ENCODE peak calls at places on chromosomes 6 and 20, in nine cellular contexts. U is amygdala; T is progenitor cell of endocrine pancreas; G is cardiac septum; B is activated naive CD8-positive, alpha-beta T cell treated with anti-CD3 and anti-CD28 coated beads, Interleukin-2, amount 50 U/mL, for 24 hours; H is breast epithelium; V is germinal center; F is heart left ventricle; E is M059J. Y is an unnamed sample.

GRCh38 chr6:13992417-13993055 is 67.8 kb downstream of the RNF182 start:
- DNase-seq in H (no peak), G (no peak), F (no peak), E (peak), V (no peak), T (no peak), B (no peak), U (no peak), Y (no peak)

GRCh38 chr6:15296735-15297134 is 50.9 kb downstream of the JARID2 start:
- DNase-seq in U (no peak), G (no peak), V (no peak), F (no peak), E (no peak), B (peak), H (no peak), T (no peak), Y (no peak)

GRCh38 chr6:98039443-98039842 is 756.4 kb upstream of the MMS22L start:
- DNase-seq in T (no peak), V (no peak), U (no peak), G (no peak), B (no peak), E (no peak), F (no peak), H (no peak), Y (no peak)

GRCh38 chr20:53677447-53678314 is 84.0 kb upstream of the ZNF217 start:
- DNase-seq in U (peak), B (peak), E (peak), V (no peak), F (peak), T (no peak), G (no peak), H (no peak), Y (no peak)

GRCh38 chr6:127051571-127052260 is 66.8 kb upstream of the RSPO3 start:
- DNase-seq in F (no peak), G (no peak), T (no peak), E (peak), H (no peak), B (no peak), V (no peak), U (no peak), Y (no peak)

GRCh38 chr6:13914346-13914745 is 10.4 kb upstream of the RNF182 start:
- DNase-seq in G (no peak), U (no peak), T (no peak), B (no peak), H (no peak), V (no peak), E (peak), F (no peak), Y (no peak)

GRCh38 chr6:37566209-37566859 is 66.6 kb upstream of the CCDC167 start:
- DNase-seq in U (peak), B (peak), G (no peak), F (no peak), T (peak), V (peak), E (peak), H (no peak), Y (peak)

GRCh38 chr6:155373276-155373675 is 59.0 kb upstream of the TFB1M start:
- DNase-seq in F (no peak), G (no peak), H (no peak), B (no peak), V (no peak), E (no peak), U (no peak), T (no peak), Y (no peak)

GRCh38 chr6:116461563-116462507 is 660 bp downstream of the CALHM6 start:
- DNase-seq in F (peak), U (peak), E (peak), G (peak), V (peak), T (peak), B (peak), H (no peak), Y (no peak)

GRCh38 chr6:169800668-169801395 is 49.4 kb downstream of the ERMARD start:
- DNase-seq in E (peak), H (no peak), U (peak), B (peak), V (no peak), G (peak), T (peak), F (no peak), Y (no peak)

GRCh38 chr20:21808863-21809664 is 103.6 kb downstream of the PAX1 start:
- DNase-seq in H (no peak), G (no peak), V (peak), F (no peak), E (no peak), B (peak), U (peak), T (peak), Y (no peak)

GRCh38 chr6:80728830-80729229 is 622.4 kb downstream of the BCKDHB start:
- DNase-seq in E (peak), U (no peak), H (no peak), T (no peak), B (no peak), F (no peak), G (no peak), V (no peak), Y (no peak)

GRCh38 chr20:43949741-43950618 is 35.3 kb downstream of the TOX2 start:
- DNase-seq in H (no peak), V (peak), G (no peak), B (peak), U (no peak), E (peak), T (no peak), F (peak), Y (no peak)

GRCh38 chr6:30730611-30731435 is 10.7 kb downstream of the TUBB start:
- DNase-seq in G (peak), T (peak), E (peak), B (peak), F (peak), U (peak), H (peak), V (peak), Y (no peak)

GRCh38 chr6:56863366-56863765 is 91.5 kb upstream of the BEND6 start:
- DNase-seq in E (peak), T (no peak), U (no peak), V (no peak), B (no peak), H (no peak), G (no peak), F (no peak), Y (no peak)

GRCh38 chr6:127186889-127187288 is 68.4 kb downstream of the RSPO3 start:
- DNase-seq in F (peak), E (no peak), B (peak), V (no peak), U (no peak), T (peak), H (no peak), G (peak), Y (no peak)